ENCODE peak calls at places on chromosomes 6 and 20, in nine cellular contexts. P, I, L, Q, V, B, T, K and G are unnamed samples.

GRCh38 chr6:3119040-3119723 is 671 bp downstream of the BPHL start:
- DNase-seq in P (peak; percentile 42), I (no peak), L (no peak), Q (no peak), V (no peak), B (no peak), T (peak; percentile 42), K (no peak), G (no peak)

GRCh38 chr6:89073014-89073620 is 7.4 kb upstream of the PNRC1 start:
- DNase-seq in P (no peak), I (no peak), L (no peak), Q (no peak), V (no peak), B (no peak), T (peak; percentile 93), K (peak; percentile 94), G (no peak)

GRCh38 chr6:72865467-72865866 is 243.6 kb downstream of the KCNQ5 start:
- DNase-seq in P (peak; percentile 5), I (no peak), L (no peak), Q (no peak), V (no peak), B (no peak), T (peak; percentile 32), K (no peak), G (no peak)

GRCh38 chr6:1906625-1907024 is 296.9 kb downstream of the FOXC1 start:
- DNase-seq in P (no peak), I (no peak), L (no peak), Q (no peak), V (no peak), B (no peak), T (no peak), K (no peak), G (no peak)

GRCh38 chr6:135750081-135750480 is 101.4 kb upstream of the PDE7B start:
- DNase-seq in P (no peak), I (no peak), L (no peak), Q (no peak), V (no peak), B (no peak), T (peak; percentile 48), K (no peak), G (no peak)

GRCh38 chr6:14765106-14765505 is 480.8 kb upstream of the JARID2 start:
- DNase-seq in P (no peak), I (no peak), L (no peak), Q (no peak), V (no peak), B (no peak), T (peak; percentile 13), K (no peak), G (no peak)

GRCh38 chr6:13395272-13396237 is 67.2 kb upstream of the TBC1D7 start:
- DNase-seq in P (no peak), I (no peak), L (no peak), Q (no peak), V (peak; percentile 82), B (no peak), T (peak; percentile 96), K (peak; percentile 90), G (peak; percentile 59)

GRCh38 chr20:15967334-15967733 is 605.9 kb downstream of the KIF16B start:
- DNase-seq in P (no peak), I (no peak), L (no peak), Q (no peak), V (no peak), B (no peak), T (no peak), K (no peak), G (no peak)

GRCh38 chr6:132344811-132345210 is 56.5 kb downstream of the MOXD1 start:
- DNase-seq in P (no peak), I (no peak), L (no peak), Q (no peak), V (peak; percentile 27), B (no peak), T (no peak), K (no peak), G (no peak)

GRCh38 chr6:137731960-137732616 is 135.0 kb upstream of the TNFAIP3 start:
- DNase-seq in P (peak; percentile 53), I (no peak), L (no peak), Q (no peak), V (no peak), B (no peak), T (peak; percentile 76), K (peak; percentile 21), G (no peak)

GRCh38 chr6:30044630-30045029 is 16.4 kb upstream of the POLR1H start:
- DNase-seq in P (no peak), I (no peak), L (no peak), Q (no peak), V (no peak), B (no peak), T (peak; percentile 59), K (no peak), G (no peak)

GRCh38 chr20:17622851-17623508 is 53.1 kb downstream of the DSTN start:
- DNase-seq in P (no peak), I (no peak), L (no peak), Q (peak; percentile 31), V (no peak), B (no peak), T (no peak), K (no peak), G (no peak)

GRCh38 chr20:5150226-5151076 is 23.6 kb downstream of the CDS2 start:
- DNase-seq in P (no peak), I (no peak), L (no peak), Q (no peak), V (no peak), B (no peak), T (peak; percentile 36), K (no peak), G (no peak)

GRCh38 chr20:10616212-10616611 is 57.6 kb downstream of the JAG1 start:
- DNase-seq in P (no peak), I (no peak), L (no peak), Q (no peak), V (no peak), B (no peak), T (no peak), K (no peak), G (no peak)

GRCh38 chr6:52019092-52019491 is 68.3 kb downstream of the PKHD1 start:
- DNase-seq in P (no peak), I (peak; percentile 69), L (no peak), Q (no peak), V (no peak), B (no peak), T (no peak), K (no peak), G (no peak)

GRCh38 chr20:10609726-10610125 is 64.1 kb downstream of the JAG1 start:
- DNase-seq in P (no peak), I (no peak), L (no peak), Q (no peak), V (no peak), B (no peak), T (peak; percentile 47), K (no peak), G (no peak)

GRCh38 chr20:64053841-64054661 is 4.6 kb upstream of the SOX18 start:
- DNase-seq in P (no peak), I (no peak), L (no peak), Q (no peak), V (peak; percentile 81), B (no peak), T (peak; percentile 92), K (peak; percentile 70), G (no peak)

GRCh38 chr6:45115696-45116095 is 212.4 kb upstream of the RUNX2 start:
- DNase-seq in P (no peak), I (no peak), L (no peak), Q (no peak), V (no peak), B (no peak), T (peak; percentile 60), K (no peak), G (no peak)

GRCh38 chr20:47066484-47067270 is 172.0 kb downstream of the EYA2 start:
- DNase-seq in P (no peak), I (no peak), L (no peak), Q (no peak), V (no peak), B (no peak), T (no peak), K (no peak), G (peak; percentile 69)

GRCh38 chr6:130524552-130524951 is 158.7 kb downstream of the TMEM200A start:
- DNase-seq in P (no peak), I (no peak), L (no peak), Q (no peak), V (no peak), B (peak; percentile 22), T (no peak), K (peak; percentile 19), G (no peak)